ENCODE peak calls at places on chromosomes 6 and 20, in five cellular contexts. D is B cell, S is left lung, A is GM10248, Q is MM.1S. P is an unnamed sample.

GRCh38 chr6:24990227-24990843 is 54.6 kb upstream of the RIPOR2 start:
- DNase-seq in D (no peak), S (no peak), A (no peak), Q (no peak), P (no peak)

GRCh38 chr6:67683960-67684359 is 951.1 kb upstream of the ADGRB3 start:
- DNase-seq in D (no peak), S (no peak), A (no peak), Q (no peak), P (no peak)

GRCh38 chr20:31833130-31833930 is 12.1 kb downstream of the FOXS1 start:
- DNase-seq in D (peak), S (peak), A (peak), Q (peak), P (peak)

GRCh38 chr20:32970973-32971300 is 33.3 kb downstream of the SUN5 start:
- DNase-seq in D (no peak), S (no peak), A (no peak), Q (no peak), P (no peak)

GRCh38 chr6:40039042-40039441 is 104.8 kb upstream of the MOCS1 start:
- DNase-seq in D (no peak), S (no peak), A (no peak), Q (no peak), P (no peak)

GRCh38 chr6:118580585-118581419 is 32.7 kb downstream of the PLN start:
- DNase-seq in D (no peak), S (no peak), A (peak), Q (peak), P (peak)

GRCh38 chr20:32681175-32682084 is 7.7 kb upstream of the C20orf203 start:
- DNase-seq in D (no peak), S (no peak), A (no peak), Q (peak), P (no peak)

GRCh38 chr6:27281105-27281539 is 31.0 kb downstream of the POM121L2 start:
- DNase-seq in D (no peak), S (no peak), A (no peak), Q (no peak), P (no peak)

GRCh38 chr6:69622924-69623323 is 173.9 kb downstream of the LMBRD1 start:
- DNase-seq in D (no peak), S (no peak), A (no peak), Q (no peak), P (no peak)

GRCh38 chr6:42365021-42365420 is 86.7 kb downstream of the TRERF1 start:
- DNase-seq in D (no peak), S (no peak), A (no peak), Q (no peak), P (no peak)

GRCh38 chr6:34056301-34056700 is 89.6 kb downstream of the GRM4 start:
- DNase-seq in D (no peak), S (peak), A (peak), Q (peak), P (peak)

GRCh38 chr6:13673825-13674444 is 37.7 kb downstream of the RANBP9 start:
- DNase-seq in D (no peak), S (no peak), A (no peak), Q (no peak), P (no peak)

GRCh38 chr6:70790483-70790882 is 122.8 kb downstream of the SMAP1 start:
- DNase-seq in D (no peak), S (no peak), A (no peak), Q (no peak), P (no peak)

GRCh38 chr6:20454201-20454824 is 52.6 kb downstream of the E2F3 start:
- DNase-seq in D (no peak), S (no peak), A (no peak), Q (no peak), P (no peak)

GRCh38 chr20:38260378-38261053 is at the start of gene KIAA1755:
- DNase-seq in D (no peak), S (peak), A (no peak), Q (no peak), P (no peak)

GRCh38 chr6:16481680-16482079 is 243.3 kb downstream of the GMPR start:
- DNase-seq in D (peak), S (no peak), A (no peak), Q (no peak), P (no peak)

GRCh38 chr20:23047738-23048214 is 1.7 kb downstream of the THBD start:
- DNase-seq in D (no peak), S (peak), A (no peak), Q (no peak), P (no peak)

GRCh38 chr6:140271759-140272377 is 897.4 kb upstream of the CITED2 start:
- DNase-seq in D (no peak), S (no peak), A (peak), Q (peak), P (peak)

GRCh38 chr20:56504373-56505005 is 20.1 kb upstream of the FAM209A start:
- DNase-seq in D (no peak), S (no peak), A (peak), Q (no peak), P (no peak)
- TF ChIP-seq CTCF in D (peak), S (no peak), A (peak), Q (peak), P (peak)

GRCh38 chr6:8705435-8706020 is 270.2 kb upstream of the SLC35B3 start:
- DNase-seq in D (no peak), S (no peak), A (no peak), Q (no peak), P (no peak)

GRCh38 chr6:8703059-8703458 is 267.7 kb upstream of the SLC35B3 start:
- DNase-seq in D (no peak), S (no peak), A (no peak), Q (no peak), P (no peak)

GRCh38 chr6:8710668-8711431 is 275.5 kb upstream of the SLC35B3 start:
- DNase-seq in D (no peak), S (no peak), A (no peak), Q (no peak), P (no peak)

GRCh38 chr6:8707369-8707768 is 272.0 kb upstream of the SLC35B3 start:
- DNase-seq in D (no peak), S (no peak), A (no peak), Q (no peak), P (no peak)

DNA sequence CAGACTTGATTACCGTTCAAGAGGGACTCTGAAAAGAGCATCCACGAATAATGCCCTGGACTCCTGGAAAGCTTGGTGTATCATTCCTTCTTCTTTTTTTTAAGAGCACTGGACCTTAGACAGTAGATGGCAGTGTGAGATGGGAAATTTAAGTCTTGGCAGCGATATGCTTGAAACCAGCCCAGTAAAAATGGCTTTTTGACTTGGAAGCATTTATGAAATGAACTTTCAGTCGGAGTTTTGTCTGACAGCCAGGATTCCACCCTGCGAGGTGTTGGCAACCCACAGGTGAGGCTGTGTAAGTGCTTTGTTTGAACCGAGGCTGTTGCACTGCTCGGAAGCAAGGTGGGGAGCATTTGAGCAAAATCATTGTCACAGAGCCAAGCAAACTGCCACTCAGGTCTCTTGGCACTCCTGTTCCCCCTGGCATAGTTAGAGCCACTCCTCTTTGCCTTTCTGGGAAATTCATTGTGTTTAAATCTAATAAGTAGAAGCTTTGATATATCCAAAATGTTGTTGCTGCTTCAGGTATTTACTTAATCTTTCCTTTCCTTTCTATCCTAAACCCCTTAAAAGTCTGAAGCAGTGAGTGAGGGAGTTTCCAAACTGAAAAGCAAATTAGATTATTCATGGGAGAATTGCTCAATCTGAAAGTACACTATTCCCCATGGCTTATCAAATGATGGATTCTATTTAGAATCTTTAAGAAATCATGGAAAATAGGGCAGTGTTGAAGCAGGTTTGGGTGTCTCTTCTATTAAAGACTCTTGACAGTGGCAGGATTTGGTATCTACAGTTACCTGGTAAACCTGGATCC is 272.8 kb upstream of the SLC35B3 start:
- DNase-seq in D (no peak), S (no peak), A (no peak), Q (peak), P (no peak)
- TF ChIP-seq CTCF in D (no peak), S (peak), A (peak), Q (peak), P (no peak)

GRCh38 chr6:131061771-131062160 is 1.3 kb downstream of the EPB41L2 start:
- DNase-seq in D (no peak), S (no peak), A (no peak), Q (no peak), P (no peak)

GRCh38 chr6:131063764-131064272 is 773 bp upstream of the EPB41L2 start:
- DNase-seq in D (no peak), S (no peak), A (peak), Q (no peak), P (peak)

GRCh38 chr6:131062245-131063027 is 609 bp downstream of the EPB41L2 start:
- DNase-seq in D (no peak), S (peak), A (peak), Q (peak), P (peak)

GRCh38 chr6:131061041-131061770 is 1.8 kb downstream of the EPB41L2 start:
- DNase-seq in D (no peak), S (no peak), A (no peak), Q (no peak), P (peak)

DNA sequence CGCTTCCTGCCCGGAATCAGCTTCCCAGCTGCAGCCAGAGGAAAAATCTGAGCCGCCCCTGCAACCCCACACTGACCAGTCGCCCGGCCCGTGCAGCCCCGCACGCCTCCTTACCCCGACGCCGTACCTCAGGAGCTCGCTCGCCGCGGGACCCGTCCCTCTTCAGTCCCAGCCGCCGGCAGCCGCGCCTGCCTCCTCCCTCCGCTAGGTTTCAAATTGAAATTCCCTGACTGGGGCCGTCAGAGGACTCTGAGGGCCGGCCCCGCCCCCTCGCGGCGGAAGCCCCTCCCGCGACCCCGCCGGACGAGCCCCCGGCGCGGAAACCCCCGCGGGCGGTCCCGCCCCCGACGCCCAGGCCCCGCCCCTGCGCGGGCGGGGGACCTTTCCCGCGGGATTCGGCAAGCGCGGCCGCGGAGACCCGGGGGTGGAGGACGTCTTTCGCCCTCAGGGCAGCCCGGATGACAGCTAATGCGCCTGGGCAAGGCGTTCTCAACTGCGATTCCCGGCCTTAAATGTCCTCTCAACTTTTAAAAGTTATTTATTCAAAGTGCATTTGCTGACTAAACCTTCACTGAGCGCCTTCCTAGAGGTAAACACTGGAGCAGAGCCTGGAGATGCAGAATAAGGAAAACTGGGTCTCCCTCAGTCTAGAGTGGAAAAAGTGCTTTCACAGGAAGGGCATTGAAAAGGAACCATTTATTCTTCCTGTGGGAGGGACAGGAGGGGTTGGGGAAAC is at the start of gene EPB41L2:
- DNase-seq in D (peak), S (peak), A (peak), Q (peak), P (peak)
- TF ChIP-seq CTCF in D (peak), S (peak), A (no peak), Q (no peak), P (no peak)

DNA sequence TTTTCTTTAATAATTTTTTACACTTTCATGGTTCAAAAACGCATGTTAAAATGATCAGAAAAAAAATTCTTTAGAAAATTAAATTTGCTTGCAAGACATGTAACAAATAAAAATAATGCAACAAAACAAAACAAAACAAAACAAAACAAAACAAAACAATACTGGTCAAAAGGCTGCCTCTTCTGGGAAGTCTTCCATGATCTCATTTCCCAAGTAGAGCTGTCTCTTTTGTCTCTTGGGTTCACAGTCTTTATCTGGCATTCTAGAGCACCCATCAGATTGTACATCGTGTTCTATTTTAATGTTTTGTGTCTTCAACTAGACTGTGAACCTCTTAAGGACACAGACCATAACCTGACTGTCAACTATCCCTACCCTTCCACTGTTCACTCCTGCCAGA is 25.3 kb downstream of the TP53INP2 start:
- DNase-seq in D (no peak), S (no peak), A (no peak), Q (no peak), P (no peak)
- TF ChIP-seq CTCF in D (no peak), S (no peak), A (no peak), Q (no peak), P (no peak)

DNA sequence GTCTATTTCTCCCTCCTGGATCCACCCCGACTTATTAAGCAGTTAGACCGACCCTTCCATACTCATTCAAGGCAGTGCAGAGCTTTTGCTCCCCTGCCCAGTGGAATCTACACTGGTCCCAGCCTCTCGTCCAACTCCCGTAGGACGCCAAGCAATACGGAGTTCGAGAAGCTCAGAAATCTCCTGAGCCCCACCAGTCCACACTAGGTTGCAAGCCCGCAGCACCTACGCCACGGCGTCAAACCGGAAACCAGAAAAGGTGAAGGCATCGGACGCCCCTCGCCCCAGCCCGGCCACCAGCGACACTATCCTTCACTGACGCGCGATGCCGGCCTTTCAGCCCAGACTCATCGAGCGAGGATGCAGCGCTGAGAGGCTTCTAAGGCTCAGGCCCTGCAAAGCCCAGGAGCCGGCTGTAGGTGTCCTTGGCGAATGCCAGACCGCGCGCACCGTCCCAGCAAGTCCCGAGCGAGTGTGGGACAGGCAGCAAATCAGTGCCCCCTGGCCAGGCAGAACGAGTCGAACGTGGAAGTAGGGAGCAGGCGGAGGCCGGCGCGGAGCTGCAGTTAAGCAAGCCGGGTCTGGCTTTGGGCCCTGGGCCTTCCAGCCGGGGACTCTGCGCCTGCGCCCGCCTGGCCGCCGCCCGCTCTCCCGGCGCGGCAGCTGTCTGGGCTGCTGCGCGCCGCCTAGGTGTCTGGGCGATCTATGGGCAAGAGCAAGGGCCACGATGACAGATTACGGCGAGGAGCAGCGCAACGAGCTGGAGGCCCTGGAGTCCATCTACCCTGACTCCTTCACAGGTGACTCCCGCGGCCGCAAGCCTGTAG is at the start of gene RWDD1:
- DNase-seq in D (peak), S (peak), A (peak), Q (peak), P (peak)
- TF ChIP-seq CTCF in D (no peak), S (no peak), A (no peak), Q (no peak), P (peak)